ENCODE peak calls at places on chromosomes 13 and 19, in nine cellular contexts. S is uterus, P is cardiac fibroblast, O is gastrocnemius medialis, B is Peyer's patch, E is cardiac muscle cell, H is keratinocyte, V is AG10803, A is aorta. D is an unnamed sample.

GRCh38 chr19:16957151-16957662 is 68.4 kb downstream of the F2RL3 start:
- DNase-seq in S (no peak), P (peak; percentile 86), O (no peak), B (no peak), E (no peak), H (no peak), V (peak; percentile 10), A (no peak), D (no peak)

GRCh38 chr19:50972795-50973376 is 3.5 kb upstream of the KLK6 start:
- DNase-seq in S (no peak), P (no peak), O (no peak), B (no peak), E (no peak), H (no peak), V (no peak), A (peak; percentile 40), D (no peak)

GRCh38 chr13:45936621-45937020 is 85.1 kb upstream of the SIAH3 start:
- DNase-seq in S (no peak), P (no peak), O (no peak), B (no peak), E (no peak), H (no peak), V (no peak), A (no peak), D (no peak)

GRCh38 chr19:13831560-13832056 is 36.4 kb downstream of the ZSWIM4 start:
- DNase-seq in S (no peak), P (no peak), O (no peak), B (no peak), E (no peak), H (no peak), V (no peak), A (peak; percentile 82), D (no peak)

GRCh38 chr13:46182491-46182877 is 507 bp upstream of the LCP1 start:
- DNase-seq in S (no peak), P (no peak), O (no peak), B (no peak), E (no peak), H (no peak), V (no peak), A (no peak), D (no peak)

GRCh38 chr19:55437410-55437809 is 5.7 kb downstream of the SHISA7 start:
- DNase-seq in S (no peak), P (peak; percentile 73), O (no peak), B (no peak), E (peak; percentile 90), H (no peak), V (peak; percentile 39), A (no peak), D (no peak)

GRCh38 chr13:66689628-66690027 is 540.5 kb downstream of the PCDH9 start:
- DNase-seq in S (no peak), P (peak; percentile 70), O (no peak), B (no peak), E (no peak), H (no peak), V (no peak), A (no peak), D (no peak)

GRCh38 chr13:36919833-36920611 is at the start of gene SMAD9:
- DNase-seq in S (peak; percentile 80), P (peak; percentile 79), O (peak; percentile 76), B (no peak), E (peak; percentile 92), H (no peak), V (peak; percentile 69), A (peak; percentile 95), D (peak; percentile 70)

GRCh38 chr13:95201814-95202521 is 99.3 kb downstream of the ABCC4 start:
- DNase-seq in S (no peak), P (peak; percentile 69), O (no peak), B (no peak), E (no peak), H (no peak), V (peak; percentile 56), A (no peak), D (no peak)

GRCh38 chr19:33444993-33445751 is 71.7 kb downstream of the CEBPG start:
- DNase-seq in S (no peak), P (no peak), O (no peak), B (no peak), E (no peak), H (no peak), V (no peak), A (peak; percentile 22), D (no peak)

GRCh38 chr19:10000171-10000826 is 10.0 kb downstream of the COL5A3 start:
- DNase-seq in S (peak; percentile 76), P (peak; percentile 80), O (peak; percentile 25), B (peak; percentile 53), E (peak; percentile 83), H (no peak), V (peak; percentile 73), A (peak; percentile 83), D (peak; percentile 59)

GRCh38 chr19:31510635-31511034 is 161.4 kb upstream of the TSHZ3 start:
- DNase-seq in S (no peak), P (no peak), O (no peak), B (no peak), E (no peak), H (no peak), V (no peak), A (no peak), D (peak; percentile 32)

GRCh38 chr19:3054265-3054971 is 7.9 kb downstream of the TLE5 start:
- DNase-seq in S (no peak), P (no peak), O (no peak), B (no peak), E (no peak), H (no peak), V (no peak), A (no peak), D (no peak)

GRCh38 chr19:20858861-20859260 is 64.2 kb upstream of the ZNF85 start:
- DNase-seq in S (no peak), P (no peak), O (no peak), B (no peak), E (no peak), H (no peak), V (no peak), A (no peak), D (no peak)

GRCh38 chr13:34867590-34867989 is 74.5 kb upstream of the NBEA start:
- DNase-seq in S (no peak), P (peak; percentile 16), O (no peak), B (no peak), E (no peak), H (no peak), V (peak; percentile 20), A (no peak), D (no peak)

GRCh38 chr19:584240-585001 is 5.3 kb upstream of the HCN2 start:
- DNase-seq in S (no peak), P (peak; percentile 61), O (no peak), B (peak; percentile 33), E (peak; percentile 79), H (no peak), V (no peak), A (peak; percentile 83), D (no peak)

GRCh38 chr13:71303144-71303543 is 563.9 kb downstream of the DACH1 start:
- DNase-seq in S (no peak), P (peak; percentile 2), O (no peak), B (no peak), E (no peak), H (no peak), V (no peak), A (no peak), D (no peak)

GRCh38 chr13:53206455-53206854 is 177.8 kb downstream of the OLFM4 start:
- DNase-seq in S (no peak), P (no peak), O (no peak), B (no peak), E (peak; percentile 24), H (no peak), V (no peak), A (no peak), D (no peak)

DNA sequence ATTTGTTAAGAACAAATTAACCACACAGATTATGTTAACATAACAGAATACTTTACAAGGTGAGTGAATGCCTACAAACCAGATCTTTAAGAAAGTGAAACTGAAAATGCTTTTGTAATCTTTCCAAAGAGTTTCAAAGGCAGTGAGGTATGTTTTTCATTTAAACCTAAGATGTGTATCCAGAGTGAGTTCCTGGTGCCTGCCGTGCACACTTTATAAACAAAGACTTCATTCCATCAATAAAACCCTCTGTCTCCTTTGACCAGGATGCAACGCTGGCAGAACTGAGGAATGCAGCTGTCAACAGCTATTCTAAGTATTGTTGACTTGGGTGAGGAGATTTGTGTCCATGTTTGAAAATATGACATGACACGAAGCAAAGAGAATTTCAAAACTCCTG is 344.6 kb downstream of the DNAJC15 start:
- DNase-seq in S (no peak), P (no peak), O (no peak), B (no peak), E (no peak), H (no peak), V (peak; percentile 70), A (no peak), D (no peak)
- H3K4me3 ChIP-seq in S (no peak overlapping the region), P (no peak overlapping the region), O (peak overlapping the region; percentile 37), B (no peak overlapping the region), E (no peak overlapping the region), H (no peak overlapping the region), V (peak overlapping the region; percentile 26), A (peak overlapping the region; percentile 22), D (no peak overlapping the region)

GRCh38 chr19:45764947-45765346 is 4.1 kb downstream of the SIX5 start:
- DNase-seq in S (peak; percentile 34), P (no peak), O (no peak), B (no peak), E (peak; percentile 87), H (no peak), V (no peak), A (no peak), D (no peak)
- H3K4me3 ChIP-seq in S (no peak overlapping the region), P (no peak overlapping the region), O (no peak overlapping the region), B (no peak overlapping the region), E (no peak overlapping the region), H (no peak overlapping the region), V (no peak overlapping the region), A (no peak overlapping the region), D (no peak overlapping the region)

GRCh38 chr19:18610245-18610555 is 2.5 kb upstream of the TMEM59L start:
- DNase-seq in S (no peak), P (no peak), O (no peak), B (no peak), E (no peak), H (no peak), V (no peak), A (no peak), D (no peak)

GRCh38 chr19:18608102-18608804 is 1.7 kb upstream of the CRLF1 start:
- DNase-seq in S (no peak), P (no peak), O (no peak), B (no peak), E (no peak), H (no peak), V (no peak), A (no peak), D (no peak)

GRCh38 chr19:18607222-18608101 is 863 bp upstream of the CRLF1 start:
- DNase-seq in S (no peak), P (no peak), O (no peak), B (no peak), E (no peak), H (no peak), V (no peak), A (no peak), D (no peak)

GRCh38 chr19:18609717-18610051 is 3.0 kb upstream of the TMEM59L start:
- DNase-seq in S (no peak), P (no peak), O (no peak), B (no peak), E (no peak), H (no peak), V (no peak), A (no peak), D (no peak)

GRCh38 chr19:18608805-18609716 is 2.5 kb upstream of the CRLF1 start:
- DNase-seq in S (no peak), P (no peak), O (no peak), B (no peak), E (no peak), H (no peak), V (no peak), A (no peak), D (no peak)
- H3K4me3 ChIP-seq in S (no peak overlapping the region), P (no peak overlapping the region), O (no peak overlapping the region), B (no peak overlapping the region), E (no peak overlapping the region), H (no peak overlapping the region), V (no peak overlapping the region), A (no peak overlapping the region), D (no peak overlapping the region)

GRCh38 chr19:18014197-18014596 is 6.2 kb downstream of the ARRDC2 start:
- DNase-seq in S (no peak), P (no peak), O (peak; percentile 43), B (peak; percentile 54), E (no peak), H (no peak), V (no peak), A (no peak), D (no peak)
- H3K4me3 ChIP-seq in S (no peak overlapping the region), P (no peak overlapping the region), O (peak overlapping the region; percentile 85), B (no peak overlapping the region), E (no peak overlapping the region), H (no peak overlapping the region), V (no peak overlapping the region), A (no peak overlapping the region), D (no peak overlapping the region)